ENCODE peak calls at places on chromosomes 5 and 9, in five cellular contexts. U is HTR-8/SVneo, M is posterior vena cava, F is sigmoid colon, K is left cardiac atrium. Z is an unnamed sample.

GRCh38 chr5:22709743-22710142 is 143.4 kb downstream of the CDH12 start:
- DNase-seq in U (no peak), F (no peak), M (no peak), K (no peak), Z (no peak)

GRCh38 chr9:90948156-90948555 is 146.5 kb downstream of the SYK start:
- DNase-seq in U (no peak), K (no peak), M (no peak), F (no peak), Z (no peak)

GRCh38 chr9:21455320-21455719 is 15.1 kb downstream of the IFNA1 start:
- DNase-seq in K (no peak), M (no peak), F (no peak), U (peak; percentile 7), Z (no peak)

GRCh38 chr5:171789353-171789752 is 3.7 kb downstream of the SMIM23 start:
- DNase-seq in M (no peak), F (no peak), K (no peak), U (no peak), Z (no peak)

GRCh38 chr9:78261403-78262001 is 25.6 kb downstream of the CEP78 start:
- DNase-seq in M (no peak), F (no peak), U (no peak), K (no peak), Z (no peak)

GRCh38 chr5:138336952-138337684 is 948 bp upstream of the FAM53C start:
- DNase-seq in U (peak; percentile 68), F (peak; percentile 93), M (peak; percentile 91), K (peak; percentile 82), Z (peak; percentile 42)

GRCh38 chr5:133130387-133131118 is 78.7 kb downstream of the HSPA4 start:
- DNase-seq in K (no peak), F (no peak), U (no peak), M (peak; percentile 8), Z (no peak)

GRCh38 chr9:110303136-110303535 is 34.5 kb downstream of the TXNDC8 start:
- DNase-seq in M (no peak), F (no peak), U (no peak), K (no peak), Z (no peak)

GRCh38 chr9:124008855-124009834 is 2.4 kb upstream of the LHX2 start:
- DNase-seq in K (no peak), F (no peak), M (no peak), U (no peak), Z (no peak)

GRCh38 chr5:143064207-143064606 is 294.0 kb downstream of the ARHGAP26 start:
- DNase-seq in U (no peak), M (no peak), K (no peak), F (no peak), Z (no peak)

GRCh38 chr5:127031863-127032232 is 1.5 kb upstream of the MARCHF3 start:
- DNase-seq in U (peak; percentile 5), K (no peak), F (no peak), M (no peak), Z (no peak)

GRCh38 chr5:173882632-173883031 is 5.5 kb upstream of the CPEB4 start:
- DNase-seq in U (no peak), K (no peak), F (no peak), M (no peak), Z (no peak)

GRCh38 chr9:118991366-118992285 is 377.6 kb downstream of the BRINP1 start:
- DNase-seq in F (no peak), U (no peak), M (no peak), K (no peak), Z (no peak)

GRCh38 chr5:121055586-121055985 is 591.5 kb downstream of the PRR16 start:
- DNase-seq in M (no peak), K (no peak), U (no peak), F (no peak), Z (no peak)

GRCh38 chr5:33440482-33441240 is at the start of gene TARS1:
- DNase-seq in U (peak; percentile 100), F (peak; percentile 100), K (peak; percentile 98), M (peak; percentile 99), Z (peak; percentile 88)

GRCh38 chr5:136028782-136029742 is at the start of gene TGFBI:
- DNase-seq in F (peak; percentile 88), U (peak; percentile 62), K (peak; percentile 78), M (peak; percentile 91), Z (peak; percentile 85)

GRCh38 chr9:89923961-89924504 is 319.2 kb downstream of the GADD45G start:
- DNase-seq in M (no peak), K (no peak), U (no peak), F (no peak), Z (no peak)

GRCh38 chr5:36396640-36397039 is 94.9 kb upstream of the RANBP3L start:
- DNase-seq in K (no peak), F (no peak), M (no peak), U (no peak), Z (no peak)

GRCh38 chr5:112183103-112183634 is 235.9 kb downstream of the EPB41L4A start:
- DNase-seq in K (no peak), U (no peak), M (no peak), F (no peak), Z (no peak)

GRCh38 chr5:1161108-1161831 is 40.1 kb upstream of the SLC6A19 start:
- DNase-seq in M (no peak), K (peak; percentile 19), F (no peak), U (no peak), Z (peak; percentile 92)

GRCh38 chr5:36777105-36777757 is 99.3 kb upstream of the NIPBL start:
- DNase-seq in K (no peak), F (no peak), M (no peak), U (peak; percentile 47), Z (no peak)

GRCh38 chr5:104626122-104626521 is 1063.5 kb upstream of the NUDT12 start:
- DNase-seq in U (no peak), K (no peak), F (no peak), M (no peak), Z (no peak)

GRCh38 chr5:80082731-80083114 is 47.6 kb downstream of the THBS4 start:
- DNase-seq in F (peak; percentile 87), U (peak; percentile 33), M (peak; percentile 90), K (peak; percentile 79), Z (peak; percentile 54)

Z was measured in 8988T.